ENCODE peak calls at places on chromosomes 12 and 14, in four cellular contexts. One of them, this sample, is unnamed.

GRCh38 chr12:128068211-128068610 is 198.8 kb upstream of the TMEM132C start:
- DNase-seq in HL-60: no peak
- DNase-seq in K562: no peak
- DNase-seq in GM12878: no peak
- DNase-seq in this sample: no peak

GRCh38 chr14:102277874-102278630 is 26.9 kb downstream of the MOK start:
- DNase-seq in HL-60: no peak
- DNase-seq in K562: no peak
- DNase-seq in GM12878: no peak
- DNase-seq in this sample: no peak

GRCh38 chr12:82804601-82805000 is 117.9 kb downstream of the TMTC2 start:
- DNase-seq in HL-60: no peak
- DNase-seq in K562: no peak
- DNase-seq in GM12878: no peak
- DNase-seq in this sample: no peak

GRCh38 chr12:89058393-89058792 is 293.9 kb downstream of the DUSP6 start:
- DNase-seq in HL-60: no peak
- DNase-seq in K562: no peak
- DNase-seq in GM12878: no peak
- DNase-seq in this sample: no peak

GRCh38 chr12:27542628-27543027 is 18.6 kb downstream of the PPFIBP1 start:
- DNase-seq in HL-60: no peak
- DNase-seq in K562: no peak
- DNase-seq in GM12878: no peak
- DNase-seq in this sample: no peak

GRCh38 chr14:102317564-102318248 is 1.8 kb upstream of the ZNF839 start:
- DNase-seq in HL-60: peak; percentile 58
- DNase-seq in K562: no peak
- DNase-seq in GM12878: no peak
- DNase-seq in this sample: no peak

GRCh38 chr12:47087088-47087688 is 7.4 kb upstream of the AMIGO2 start:
- DNase-seq in HL-60: no peak
- DNase-seq in K562: no peak
- DNase-seq in GM12878: no peak
- DNase-seq in this sample: no peak

GRCh38 chr12:9798008-9798619 is 29.2 kb upstream of the KLRF1 start:
- DNase-seq in HL-60: peak; percentile 52
- DNase-seq in K562: peak; percentile 18
- DNase-seq in GM12878: peak; percentile 85
- DNase-seq in this sample: no peak

GRCh38 chr14:35821546-35822411 is 4.4 kb upstream of the BRMS1L start:
- DNase-seq in HL-60: peak; percentile 42
- DNase-seq in K562: peak; percentile 32
- DNase-seq in GM12878: no peak
- DNase-seq in this sample: no peak

GRCh38 chr12:40198601-40199000 is 26.2 kb upstream of the LRRK2 start:
- DNase-seq in HL-60: no peak
- DNase-seq in K562: no peak
- DNase-seq in GM12878: no peak
- DNase-seq in this sample: no peak

GRCh38 chr12:46959484-46959883 is 119.9 kb upstream of the PCED1B start:
- DNase-seq in HL-60: peak; percentile 26
- DNase-seq in K562: no peak
- DNase-seq in GM12878: no peak
- DNase-seq in this sample: no peak

GRCh38 chr12:10027311-10028099 is 3.0 kb upstream of the CLEC9A start:
- DNase-seq in HL-60: peak; percentile 97
- DNase-seq in K562: no peak
- DNase-seq in GM12878: no peak
- DNase-seq in this sample: no peak

GRCh38 chr12:33427071-33427470 is 12.5 kb downstream of the SYT10 start:
- DNase-seq in HL-60: no peak
- DNase-seq in K562: no peak
- DNase-seq in GM12878: no peak
- DNase-seq in this sample: no peak

GRCh38 chr14:25111061-25111601 is 61.2 kb upstream of the STXBP6 start:
- DNase-seq in HL-60: no peak
- DNase-seq in K562: no peak
- DNase-seq in GM12878: no peak
- DNase-seq in this sample: no peak

GRCh38 chr12:3293446-3294161 is 197.4 kb upstream of the PRMT8 start:
- DNase-seq in HL-60: no peak
- DNase-seq in K562: no peak
- DNase-seq in GM12878: no peak
- DNase-seq in this sample: no peak

GRCh38 chr12:55705802-55706402 is 1.8 kb downstream of the ITGA7 start:
- DNase-seq in HL-60: no peak
- DNase-seq in K562: peak; percentile 77
- DNase-seq in GM12878: no peak
- DNase-seq in this sample: no peak
- TF ChIP-seq SPI1 in HL-60: no peak
- TF ChIP-seq SPI1 in K562: no peak
- TF ChIP-seq SPI1 in GM12878: no peak
- TF ChIP-seq SPI1 in this sample: no peak

GRCh38 chr14:77041837-77042557 is 13.5 kb upstream of the IRF2BPL start:
- DNase-seq in HL-60: no peak
- DNase-seq in K562: no peak
- DNase-seq in GM12878: no peak
- DNase-seq in this sample: no peak
- TF ChIP-seq POLR2AphosphoS5 in HL-60: no peak
- TF ChIP-seq POLR2AphosphoS5 in K562: no peak
- TF ChIP-seq POLR2AphosphoS5 in GM12878: no peak
- TF ChIP-seq POLR2AphosphoS5 in this sample: no peak

GRCh38 chr12:1882405-1882804 is 36.0 kb downstream of the CACNA2D4 start:
- DNase-seq in HL-60: no peak
- DNase-seq in K562: no peak
- DNase-seq in GM12878: no peak
- DNase-seq in this sample: no peak
- TF ChIP-seq SPI1 in HL-60: no peak
- TF ChIP-seq SPI1 in K562: no peak
- TF ChIP-seq SPI1 in GM12878: no peak
- TF ChIP-seq SPI1 in this sample: no peak

GRCh38 chr12:94560416-94561221 is 89.7 kb downstream of the TMCC3 start:
- DNase-seq in HL-60: no peak
- DNase-seq in K562: no peak
- DNase-seq in GM12878: peak; percentile 36
- DNase-seq in this sample: peak; percentile 33
- TF ChIP-seq POLR2AphosphoS5 in HL-60: no peak
- TF ChIP-seq POLR2AphosphoS5 in K562: no peak
- TF ChIP-seq POLR2AphosphoS5 in GM12878: no peak
- TF ChIP-seq POLR2AphosphoS5 in this sample: peak; percentile 40

DNA sequence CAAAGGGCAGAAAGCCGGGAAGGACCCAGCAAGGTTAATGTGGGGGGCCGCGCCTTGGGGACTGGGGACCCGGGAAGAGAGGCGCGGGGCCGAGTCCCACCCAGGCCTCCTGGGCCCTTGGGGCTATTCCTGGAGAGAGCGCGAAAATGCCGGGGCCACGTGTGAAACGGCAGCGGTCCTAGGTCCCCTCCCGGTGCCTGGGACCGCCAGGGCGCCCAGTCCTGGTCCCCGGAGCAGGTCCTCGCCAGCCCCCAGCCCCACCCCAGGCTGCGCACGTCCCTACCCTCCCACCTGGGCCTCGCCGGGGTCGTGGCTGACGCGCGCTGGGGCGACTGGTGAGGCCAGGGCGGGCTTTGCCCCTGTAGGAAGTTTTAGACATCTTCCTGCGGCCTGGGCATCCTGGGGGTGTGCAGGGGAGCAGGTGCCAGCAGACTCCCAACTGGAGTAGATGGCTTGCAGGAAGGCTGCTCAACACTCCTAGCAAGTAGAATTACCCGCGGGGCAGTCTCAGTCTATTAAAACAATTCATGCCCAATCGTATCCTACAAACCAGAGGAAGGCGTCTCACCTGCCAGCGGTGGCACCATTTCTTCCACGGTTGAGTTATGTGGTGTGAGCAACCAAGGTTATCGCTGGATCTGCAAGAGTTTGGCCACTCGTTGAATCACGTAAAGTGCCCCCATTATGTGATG is 759 bp downstream of the FAR2 start:
- DNase-seq in HL-60: no peak
- DNase-seq in K562: no peak
- DNase-seq in GM12878: no peak
- DNase-seq in this sample: peak; percentile 22
- TF ChIP-seq SPI1 in HL-60: no peak
- TF ChIP-seq SPI1 in K562: no peak
- TF ChIP-seq SPI1 in GM12878: no peak
- TF ChIP-seq SPI1 in this sample: no peak